ENCODE peak calls at places on chromosome 18, in five cellular contexts. H is H1, S is IMR-90, U is mesenchymal stem cell, B is neuronal stem cell. X is an unnamed sample.

GRCh38 chr18:45173799-45174519 is 441.3 kb upstream of the SLC14A2 start:
- DNase-seq in H (no peak), S (no peak), U (no peak), B (no peak), X (no peak)

GRCh38 chr18:26386421-26386820 is 160.2 kb downstream of the TAF4B start:
- DNase-seq in H (no peak), S (no peak), U (no peak), B (no peak), X (no peak)

GRCh38 chr18:43238429-43238828 is 38.9 kb downstream of the SYT4 start:
- DNase-seq in H (no peak), S (no peak), U (no peak), B (no peak), X (no peak)

GRCh38 chr18:2948038-2948437 is 64.9 kb downstream of the LPIN2 start:
- DNase-seq in H (no peak), S (peak; percentile 58), U (peak; percentile 56), B (no peak), X (peak; percentile 80)

GRCh38 chr18:61943175-61943964 is 50.6 kb upstream of the RNF152 start:
- DNase-seq in H (no peak), S (peak; percentile 31), U (peak; percentile 25), B (no peak), X (no peak)

GRCh38 chr18:7488571-7488970 is 78.5 kb upstream of the PTPRM start:
- DNase-seq in H (no peak), S (no peak), U (no peak), B (no peak), X (peak; percentile 46)

GRCh38 chr18:46756172-46756558 is 688 bp downstream of the ST8SIA5 start:
- DNase-seq in H (no peak), S (no peak), U (peak; percentile 2), B (peak; percentile 27), X (no peak)

GRCh38 chr18:30057398-30057797 is 985.1 kb downstream of the DSC3 start:
- DNase-seq in H (no peak), S (no peak), U (no peak), B (no peak), X (no peak)

GRCh38 chr18:74654637-74655036 is 57.0 kb downstream of the ZNF407 start:
- DNase-seq in H (no peak), S (peak; percentile 66), U (peak; percentile 13), B (no peak), X (no peak)

GRCh38 chr18:22627506-22627905 is 209.8 kb upstream of the CTAGE1 start:
- DNase-seq in H (no peak), S (no peak), U (no peak), B (no peak), X (peak; percentile 88)

GRCh38 chr18:22624171-22624570 is 206.5 kb upstream of the CTAGE1 start:
- DNase-seq in H (no peak), S (no peak), U (no peak), B (no peak), X (no peak)

GRCh38 chr18:22628795-22629194 is 211.1 kb upstream of the CTAGE1 start:
- DNase-seq in H (no peak), S (no peak), U (no peak), B (no peak), X (no peak)

GRCh38 chr18:22625406-22625805 is 207.7 kb upstream of the CTAGE1 start:
- DNase-seq in H (no peak), S (no peak), U (no peak), B (no peak), X (no peak)

GRCh38 chr18:22626771-22627170 is 209.1 kb upstream of the CTAGE1 start:
- DNase-seq in H (no peak), S (no peak), U (no peak), B (no peak), X (no peak)
- H4K91ac ChIP-seq in H (no peak overlapping the region), S (no peak overlapping the region), U (no peak overlapping the region), B (no peak overlapping the region), X (no peak overlapping the region)

GRCh38 chr18:36843784-36844183 is 14.9 kb downstream of the KIAA1328 start:
- DNase-seq in H (no peak), S (peak; percentile 17), U (peak; percentile 66), B (no peak), X (no peak)
- H3K4me3 ChIP-seq in H (no peak overlapping the region), S (no peak overlapping the region), U (no peak overlapping the region), B (no peak overlapping the region), X (no peak overlapping the region)

GRCh38 chr18:76420888-76421287 is 74.2 kb downstream of the ZNF516 start:
- DNase-seq in H (no peak), S (no peak), U (no peak), B (no peak), X (no peak)
- H4K91ac ChIP-seq in H (no peak overlapping the region), S (no peak overlapping the region), U (no peak overlapping the region), B (no peak overlapping the region), X (no peak overlapping the region)

DNA sequence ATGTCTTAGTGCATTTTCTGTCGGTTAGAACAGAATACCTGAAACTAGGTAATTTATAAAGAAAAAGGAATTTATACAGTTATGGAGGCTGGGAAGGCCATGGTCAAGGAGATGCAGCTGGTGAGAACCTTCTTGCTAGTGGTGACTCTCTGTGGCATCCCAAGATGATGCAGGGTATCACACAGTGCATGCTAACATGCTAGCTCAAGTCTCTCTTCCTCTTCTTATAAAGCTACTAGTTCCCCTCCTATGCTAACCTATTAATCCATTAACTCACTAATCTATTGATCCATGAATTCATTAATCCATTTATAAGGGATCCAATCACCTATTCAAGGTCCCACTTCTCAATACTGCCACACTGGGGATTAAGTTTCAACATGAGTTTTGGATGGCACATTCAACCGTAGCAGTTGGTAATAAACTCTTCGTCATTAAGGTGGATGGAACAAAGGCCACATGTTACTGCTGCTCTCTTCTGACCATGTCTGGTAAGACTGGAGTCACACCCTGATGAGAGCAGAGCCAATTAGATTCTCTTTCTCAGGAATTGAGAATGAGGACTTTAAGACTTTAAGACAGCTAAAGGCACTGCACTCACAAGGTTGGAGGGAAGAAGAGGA is 211.6 kb upstream of the SMAD7 start:
- DNase-seq in H (no peak), S (no peak), U (no peak), B (no peak), X (no peak)
- H3K4me3 ChIP-seq in H (no peak overlapping the region), S (no peak overlapping the region), U (no peak overlapping the region), B (no peak overlapping the region), X (no peak overlapping the region)

DNA sequence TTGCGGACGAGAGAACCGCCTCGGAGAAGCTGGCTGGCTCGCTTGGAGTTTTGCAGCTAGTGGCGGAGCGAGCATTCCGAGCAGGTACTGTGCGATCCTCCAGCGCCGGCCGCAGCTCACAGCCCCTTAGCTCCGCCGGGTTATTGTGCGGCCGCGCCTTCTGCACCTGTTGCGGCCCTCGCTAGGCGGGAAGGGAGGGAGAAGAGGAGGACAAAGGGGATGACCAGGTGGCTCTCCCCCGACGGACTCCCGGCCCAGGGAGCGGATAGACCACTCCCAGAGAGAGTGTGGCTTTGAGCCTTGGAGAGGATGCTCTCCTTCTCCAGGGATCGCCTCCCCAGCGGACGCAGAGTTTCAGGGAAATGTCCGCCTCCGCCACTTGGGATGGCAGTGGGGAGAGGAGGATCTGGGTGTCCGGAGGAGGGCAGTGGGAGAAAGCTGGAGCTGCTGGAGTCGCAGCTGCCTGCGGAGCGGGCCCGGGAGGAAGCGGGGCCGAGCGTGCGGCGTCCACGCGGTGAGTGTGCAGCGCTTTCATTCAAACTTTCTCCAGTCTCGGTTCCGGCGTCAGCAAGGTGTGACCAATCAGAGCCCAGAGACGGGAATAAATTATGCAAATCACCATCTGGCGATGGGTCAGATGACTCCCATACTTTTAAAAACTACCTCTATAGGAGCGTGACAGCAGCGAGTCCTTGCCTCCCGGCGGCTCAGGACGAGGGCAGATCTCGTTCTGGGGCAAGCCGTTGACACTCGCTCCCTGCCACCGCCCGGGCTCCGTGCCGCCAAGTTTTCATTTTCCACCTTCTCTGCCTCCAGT is at the start of gene LIPG:
- DNase-seq in H (peak; percentile 81), S (peak; percentile 50), U (peak; percentile 93), B (peak; percentile 89), X (peak; percentile 96)
- H4K91ac ChIP-seq in H (peak within 1 kb of the TSS; percentile 56), S (no peak within 1 kb of the TSS), U (no peak within 1 kb of the TSS), B (peak within 1 kb of the TSS; percentile 53), X (peak within 1 kb of the TSS; percentile 28)

DNA sequence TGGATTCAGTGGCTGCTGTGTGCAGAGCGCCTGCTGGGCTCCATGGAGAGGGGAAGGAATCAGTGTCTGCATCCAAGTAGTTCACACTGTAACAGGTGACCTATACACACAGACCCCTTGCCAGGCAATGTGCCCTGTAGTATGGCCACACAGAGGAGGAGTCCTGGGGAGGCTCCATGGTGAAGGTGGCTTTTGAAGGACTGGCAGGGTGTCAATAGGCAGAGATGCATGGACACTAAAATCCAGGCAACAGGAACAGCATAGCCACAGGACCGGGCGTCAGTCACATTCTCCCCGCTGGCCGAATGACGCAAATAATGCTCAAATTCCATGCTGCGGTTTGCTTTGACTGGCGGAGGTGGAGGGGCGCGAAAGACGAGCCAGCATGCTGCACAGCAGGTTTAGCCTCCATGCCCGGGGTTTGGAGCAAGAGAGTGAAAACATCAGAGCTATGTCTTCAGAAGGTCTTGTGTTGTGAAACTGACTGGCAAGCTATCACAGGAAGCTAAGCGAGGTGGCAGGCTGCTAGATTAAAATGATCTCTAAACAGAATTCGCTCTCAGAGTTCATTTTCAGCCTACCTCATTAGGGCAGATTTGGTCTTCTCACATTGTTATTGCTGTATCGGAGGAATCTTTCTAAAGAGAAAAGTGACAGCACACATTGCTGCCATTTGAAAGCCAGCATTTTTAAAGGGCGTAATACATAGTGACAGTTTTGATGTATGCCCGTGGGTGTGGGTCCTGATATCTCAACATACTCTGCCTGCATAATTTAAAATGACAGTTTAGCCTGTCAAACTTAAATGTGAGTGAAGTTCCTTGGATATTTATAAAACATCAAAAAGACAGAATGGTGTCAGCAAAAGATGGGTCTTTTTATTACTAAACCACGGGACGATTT is 1.1 kb upstream of the CHMP1B start:
- DNase-seq in H (peak; percentile 49), S (peak; percentile 96), U (peak; percentile 45), B (no peak), X (peak; percentile 98)
- H3K4me3 ChIP-seq in H (no peak overlapping the region), S (peak overlapping the region; percentile 83), U (peak overlapping the region; percentile 99), B (peak overlapping the region; percentile 88), X (no peak overlapping the region)

GRCh38 chr18:59200787-59201186 is 19.2 kb upstream of the GRP start:
- DNase-seq in H (no peak), S (no peak), U (no peak), B (no peak), X (no peak)

GRCh38 chr18:59197636-59198035 is 22.3 kb upstream of the GRP start:
- DNase-seq in H (no peak), S (no peak), U (no peak), B (no peak), X (no peak)

GRCh38 chr18:59198215-59198614 is 21.7 kb upstream of the GRP start:
- DNase-seq in H (no peak), S (no peak), U (no peak), B (no peak), X (no peak)

DNA sequence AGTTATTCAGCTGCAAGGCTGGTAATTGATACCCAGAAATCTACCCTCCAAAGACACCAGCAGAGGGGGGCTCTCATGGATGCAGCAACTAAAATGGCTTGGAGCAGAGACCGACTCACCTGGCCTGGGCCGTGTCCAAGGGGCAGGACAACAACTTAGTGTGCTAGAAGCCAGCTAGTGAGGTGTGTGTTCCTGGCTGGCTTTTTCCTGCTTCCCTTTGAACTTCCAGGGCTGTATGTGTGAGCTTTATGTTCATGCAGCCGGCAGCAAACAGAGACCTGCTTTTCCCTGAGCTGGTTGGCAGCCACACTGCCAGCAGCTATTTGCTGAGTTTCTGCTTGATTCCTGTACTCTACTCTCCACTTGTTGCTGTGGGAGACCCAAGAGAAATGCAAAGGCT is 23.8 kb upstream of the GRP start:
- DNase-seq in H (no peak), S (no peak), U (no peak), B (no peak), X (no peak)
- H4K91ac ChIP-seq in H (no peak overlapping the region), S (no peak overlapping the region), U (no peak overlapping the region), B (no peak overlapping the region), X (no peak overlapping the region)

GRCh38 chr18:12911025-12911927 is 27.2 kb upstream of the PTPN2 start:
- DNase-seq in H (peak; percentile 52), S (no peak), U (no peak), B (no peak), X (no peak)
- H3K4me3 ChIP-seq in H (no peak overlapping the region), S (no peak overlapping the region), U (peak overlapping the region; percentile 56), B (no peak overlapping the region), X (no peak overlapping the region)

X was measured in trophoblast cell.